ENCODE peak calls at places on chromosomes 13 and 19, in four cellular contexts. N, C, B and K are unnamed samples.

GRCh38 chr19:17479325-17479791 is 9.0 kb downstream of the SLC27A1 start:
- DNase-seq in N (no peak), C (no peak), B (no peak), K (no peak)

GRCh38 chr19:49380391-49380790 is 7.7 kb upstream of the KASH5 start:
- DNase-seq in N (no peak), C (no peak), B (no peak), K (no peak)

GRCh38 chr13:42284068-42284467 is 12.1 kb downstream of the AKAP11 start:
- DNase-seq in N (no peak), C (no peak), B (no peak), K (no peak)

GRCh38 chr13:28147489-28147888 is 9.1 kb downstream of the PAN3 start:
- DNase-seq in N (no peak), C (no peak), B (no peak), K (no peak)

GRCh38 chr13:95509521-95510315 is 42.8 kb upstream of the CLDN10 start:
- DNase-seq in N (no peak), C (no peak), B (no peak), K (no peak)

GRCh38 chr13:30791354-30791921 is 56.1 kb downstream of the ALOX5AP start:
- DNase-seq in N (no peak), C (no peak), B (no peak), K (no peak)

GRCh38 chr19:6219592-6220290 is 60.0 kb downstream of the MLLT1 start:
- DNase-seq in N (no peak), C (no peak), B (no peak), K (no peak)

GRCh38 chr13:28582225-28582891 is 76.6 kb upstream of the POMP start:
- DNase-seq in N (no peak), C (no peak), B (no peak), K (no peak)

GRCh38 chr19:54114340-54114826 is 1.1 kb downstream of the TFPT start:
- DNase-seq in N (peak; percentile 29), C (no peak), B (peak; percentile 46), K (no peak)